ENCODE peak calls at places on chromosomes 2 and 18, in four cellular contexts. P, Z, W and T are unnamed samples.

GRCh38 chr2:179936654-179937053 is 70.4 kb downstream of the CWC22 start:
- DNase-seq in P (peak), Z (peak), W (peak), T (peak)

GRCh38 chr2:133568172-133568571 is at the start of gene NCKAP5:
- DNase-seq in P (no peak), Z (peak), W (no peak), T (peak)

GRCh38 chr18:26621161-26622026 is 73.0 kb upstream of the KCTD1 start:
- DNase-seq in P (peak), Z (peak), W (peak), T (peak)

GRCh38 chr18:56727399-56727798 is 76.2 kb downstream of the WDR7 start:
- DNase-seq in P (no peak), Z (no peak), W (no peak), T (no peak)

GRCh38 chr2:187148059-187148714 is 299.2 kb upstream of the ZSWIM2 start:
- DNase-seq in P (no peak), Z (no peak), W (no peak), T (no peak)

GRCh38 chr18:12041561-12041960 is 52.1 kb upstream of the ANKRD62 start:
- DNase-seq in P (no peak), Z (peak), W (no peak), T (peak)

GRCh38 chr2:212032536-212033219 is 505.9 kb downstream of the ERBB4 start:
- DNase-seq in P (no peak), Z (peak), W (no peak), T (no peak)

GRCh38 chr2:222835142-222835822 is 25.6 kb upstream of the ACSL3 start:
- DNase-seq in P (no peak), Z (no peak), W (no peak), T (no peak)

GRCh38 chr2:111134082-111134481 is 13.4 kb downstream of the BCL2L11 start:
- DNase-seq in P (no peak), Z (no peak), W (no peak), T (no peak)

GRCh38 chr2:42569883-42570282 is 1.5 kb downstream of the MTA3 start:
- DNase-seq in P (peak), Z (peak), W (peak), T (no peak)

GRCh38 chr2:150878347-150878746 is 383.3 kb downstream of the RBM43 start:
- DNase-seq in P (no peak), Z (peak), W (no peak), T (peak)

GRCh38 chr18:3067213-3068118 is 54.5 kb upstream of the LPIN2 start:
- DNase-seq in P (no peak), Z (no peak), W (peak), T (no peak)

GRCh38 chr2:28375236-28375635 is 17.4 kb upstream of the FOSL2 start:
- DNase-seq in P (no peak), Z (no peak), W (no peak), T (no peak)

GRCh38 chr18:45084207-45084606 is 403.5 kb downstream of the SETBP1 start:
- DNase-seq in P (no peak), Z (no peak), W (no peak), T (no peak)

GRCh38 chr2:2847131-2847740 is 516.2 kb upstream of the MYT1L start:
- DNase-seq in P (peak), Z (no peak), W (no peak), T (no peak)

GRCh38 chr2:98832172-98832571 is 101.2 kb upstream of the MGAT4A start:
- DNase-seq in P (no peak), Z (no peak), W (no peak), T (no peak)

GRCh38 chr18:50119363-50119762 is 75.6 kb downstream of the MYO5B start:
- DNase-seq in P (no peak), Z (no peak), W (no peak), T (no peak)

GRCh38 chr2:55595536-55595935 is 21.9 kb downstream of the PPP4R3B start:
- DNase-seq in P (no peak), Z (peak), W (no peak), T (no peak)

GRCh38 chr2:219713110-219713509 is 85.7 kb downstream of the SLC4A3 start:
- DNase-seq in P (peak), Z (peak), W (peak), T (no peak)

GRCh38 chr18:79353238-79353637 is 42.5 kb upstream of the NFATC1 start:
- DNase-seq in P (peak), Z (no peak), W (no peak), T (no peak)

GRCh38 chr18:13217466-13217961 is 1.0 kb upstream of the LDLRAD4 start:
- DNase-seq in P (peak), Z (peak), W (no peak), T (peak)

GRCh38 chr2:176079285-176079830 is 4.4 kb downstream of the EVX2 start:
- DNase-seq in P (peak), Z (no peak), W (no peak), T (no peak)
- H3K4me3 ChIP-seq in P (peak), Z (no peak), W (no peak), T (peak)

GRCh38 chr2:207078186-207078798 is 87.5 kb downstream of the KLF7 start:
- DNase-seq in P (no peak), Z (no peak), W (no peak), T (no peak)

GRCh38 chr2:207075456-207075855 is 90.3 kb downstream of the KLF7 start:
- DNase-seq in P (no peak), Z (no peak), W (no peak), T (no peak)

GRCh38 chr2:207072579-207072978 is 93.2 kb downstream of the KLF7 start:
- DNase-seq in P (no peak), Z (no peak), W (no peak), T (no peak)

GRCh38 chr2:207071820-207072219 is 93.9 kb downstream of the KLF7 start:
- DNase-seq in P (no peak), Z (no peak), W (no peak), T (no peak)

GRCh38 chr2:207073791-207074678 is 91.7 kb downstream of the KLF7 start:
- DNase-seq in P (no peak), Z (peak), W (no peak), T (no peak)
- H3K4me3 ChIP-seq in P (no peak), Z (no peak), W (no peak), T (no peak)

GRCh38 chr18:65754121-65754520 is 3.3 kb downstream of the CDH7 start:
- DNase-seq in P (no peak), Z (no peak), W (no peak), T (peak)
- H3K4me3 ChIP-seq in P (no peak), Z (no peak), W (no peak), T (no peak)

DNA sequence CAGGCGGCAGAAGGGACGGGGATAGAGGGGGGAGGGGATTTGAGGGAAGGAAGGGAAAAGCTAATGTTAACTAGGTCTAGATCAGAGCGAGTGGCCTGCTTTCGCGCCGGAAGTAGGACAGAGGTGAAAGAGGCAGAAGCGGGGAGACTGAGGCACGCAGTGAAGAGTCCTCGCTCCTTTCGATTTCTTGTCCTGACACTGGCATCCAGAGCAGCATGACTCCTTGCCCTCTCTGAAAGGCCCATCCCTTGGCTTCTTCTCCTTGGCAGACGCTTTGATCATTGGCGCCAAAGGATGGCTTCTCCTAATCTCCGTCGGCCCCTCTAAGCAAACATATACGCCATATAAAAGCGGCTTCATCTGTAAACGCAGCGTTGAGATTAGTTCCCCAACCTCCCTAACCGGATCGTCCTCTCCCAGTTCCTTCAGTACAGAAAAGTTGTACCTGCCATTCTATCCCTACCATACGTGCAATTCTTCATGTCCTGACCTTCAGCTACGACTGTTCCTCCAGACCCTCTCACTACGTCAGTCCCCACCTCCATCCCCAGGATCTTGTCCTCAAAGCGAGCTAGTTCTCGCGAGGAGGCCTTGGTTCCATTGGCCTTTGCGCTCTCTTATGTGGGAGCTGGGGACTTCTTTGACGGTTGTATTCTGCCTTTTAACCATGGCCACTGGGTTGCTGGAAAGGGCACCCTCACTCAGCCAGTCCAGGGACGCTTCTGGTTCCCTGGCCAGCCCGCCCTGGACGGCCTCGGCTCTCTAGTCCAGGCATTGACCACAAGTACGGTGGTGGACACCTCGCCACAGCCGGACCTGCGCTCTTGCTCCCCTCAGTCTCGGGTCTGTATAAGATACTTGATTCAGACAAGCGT is 857 bp upstream of the NEUROD1 start:
- DNase-seq in P (no peak), Z (no peak), W (no peak), T (no peak)
- H3K4me3 ChIP-seq in P (peak), Z (no peak), W (no peak), T (peak)

DNA sequence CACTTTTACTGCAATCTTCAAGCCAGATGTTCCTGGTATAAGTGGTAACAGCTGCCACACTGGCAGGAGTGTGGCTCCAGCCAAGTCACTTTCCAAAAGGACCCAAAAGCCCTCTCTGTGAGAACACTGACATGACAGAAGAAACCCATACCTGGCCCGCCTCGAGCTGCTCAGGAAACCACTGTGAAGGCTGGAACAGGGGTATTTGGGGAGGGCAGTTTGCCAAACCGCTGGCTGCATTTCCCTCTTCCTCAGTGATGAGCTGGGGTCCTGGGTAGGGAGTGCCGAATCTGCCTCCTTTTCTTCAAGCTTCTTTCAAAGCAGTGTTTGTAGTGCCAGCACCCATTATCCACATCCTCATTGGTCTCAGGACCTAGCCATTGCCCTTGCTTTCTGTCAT is 10.3 kb upstream of the OSR1 start:
- DNase-seq in P (no peak), Z (no peak), W (no peak), T (no peak)
- H3K4me3 ChIP-seq in P (no peak), Z (no peak), W (no peak), T (no peak)

GRCh38 chr2:170782673-170783072 is 12.5 kb downstream of the ERICH2 start:
- DNase-seq in P (no peak), Z (no peak), W (no peak), T (no peak)
- H3K4me3 ChIP-seq in P (no peak), Z (no peak), W (no peak), T (no peak)

DNA sequence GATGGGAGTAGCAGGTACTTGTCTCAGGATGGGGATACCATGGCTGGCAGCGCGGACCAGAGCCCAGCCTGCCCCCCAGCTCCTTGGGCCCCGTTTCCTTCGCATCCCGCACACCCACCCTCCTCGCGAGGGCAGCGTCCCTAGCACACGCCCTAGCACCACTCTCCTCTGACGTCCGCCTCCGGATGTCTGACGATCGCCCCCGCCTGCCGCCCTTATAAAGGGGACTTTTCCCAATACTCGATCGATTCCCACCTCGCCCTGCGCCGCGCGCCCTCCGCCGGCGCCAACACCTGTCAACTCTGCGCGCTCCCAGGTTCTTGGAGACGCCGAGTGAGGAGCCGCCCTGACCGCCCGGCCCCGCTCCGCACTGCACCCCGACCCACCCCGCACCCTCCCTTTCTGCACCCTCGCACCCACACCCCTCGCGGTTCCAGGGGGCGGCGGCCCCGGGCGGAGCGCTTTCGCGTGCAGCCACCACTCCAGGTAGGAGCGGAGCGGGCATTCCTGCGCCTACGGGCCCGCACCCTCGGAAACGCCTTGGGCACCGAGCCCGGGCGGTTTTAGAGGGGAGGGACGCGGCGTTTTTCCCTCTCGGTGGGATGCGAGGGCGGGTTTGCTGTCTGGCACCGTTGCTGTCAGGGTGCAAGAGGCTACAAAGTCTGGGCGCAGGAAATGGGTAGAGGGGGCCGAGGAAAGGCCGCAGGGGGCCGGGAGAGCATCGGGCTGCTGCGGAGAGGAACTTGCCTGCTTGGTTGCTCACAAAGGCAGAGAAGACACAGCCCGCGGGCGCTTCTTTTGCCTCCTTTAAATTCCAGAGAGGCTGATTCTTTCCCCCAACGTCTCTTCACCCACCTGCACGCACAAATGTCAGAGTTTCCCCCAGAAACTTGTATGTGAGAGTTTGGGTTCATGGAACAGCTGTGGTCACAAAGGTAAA is at the start of gene SLC5A7:
- DNase-seq in P (peak), Z (no peak), W (no peak), T (no peak)
- H3K4me3 ChIP-seq in P (no peak), Z (no peak), W (no peak), T (no peak)

GRCh38 chr18:48939368-48940097 is 11.2 kb downstream of the SMAD7 start:
- DNase-seq in P (no peak), Z (no peak), W (no peak), T (peak)
- H3K4me3 ChIP-seq in P (peak), Z (peak), W (no peak), T (peak)

GRCh38 chr2:24179683-24180082 is 4.8 kb downstream of the FAM228A start:
- DNase-seq in P (no peak), Z (no peak), W (no peak), T (no peak)

GRCh38 chr2:24175631-24176030 is 778 bp downstream of the FAM228A start:
- DNase-seq in P (peak), Z (no peak), W (no peak), T (peak)

GRCh38 chr2:24181849-24182248 is 7.0 kb downstream of the FAM228A start:
- DNase-seq in P (no peak), Z (no peak), W (no peak), T (no peak)

GRCh38 chr2:24174851-24175277 is at the start of gene FAM228A:
- DNase-seq in P (peak), Z (no peak), W (no peak), T (no peak)

DNA sequence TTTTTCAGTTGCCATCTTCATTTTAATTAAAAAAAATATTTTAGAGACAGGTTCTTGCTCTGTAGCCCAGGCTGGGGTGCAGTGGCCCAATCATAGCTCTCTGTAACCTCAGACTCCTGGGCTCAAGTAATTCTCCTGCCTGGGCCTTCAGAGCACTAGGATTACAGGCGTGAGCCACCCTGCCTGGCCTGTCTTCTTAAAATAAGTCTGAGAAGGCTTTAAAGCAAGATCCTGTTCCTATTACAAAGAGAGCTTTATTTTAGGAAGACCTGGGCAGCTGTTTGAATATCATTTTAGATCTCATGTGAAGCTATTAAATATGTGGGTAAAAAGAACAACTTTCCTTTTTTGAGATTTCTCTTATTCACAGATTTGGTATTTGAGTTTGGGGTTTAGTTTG is 1.5 kb downstream of the FAM228A start:
- DNase-seq in P (no peak), Z (no peak), W (no peak), T (no peak)
- H3K4me3 ChIP-seq in P (no peak), Z (no peak), W (no peak), T (no peak)

DNA sequence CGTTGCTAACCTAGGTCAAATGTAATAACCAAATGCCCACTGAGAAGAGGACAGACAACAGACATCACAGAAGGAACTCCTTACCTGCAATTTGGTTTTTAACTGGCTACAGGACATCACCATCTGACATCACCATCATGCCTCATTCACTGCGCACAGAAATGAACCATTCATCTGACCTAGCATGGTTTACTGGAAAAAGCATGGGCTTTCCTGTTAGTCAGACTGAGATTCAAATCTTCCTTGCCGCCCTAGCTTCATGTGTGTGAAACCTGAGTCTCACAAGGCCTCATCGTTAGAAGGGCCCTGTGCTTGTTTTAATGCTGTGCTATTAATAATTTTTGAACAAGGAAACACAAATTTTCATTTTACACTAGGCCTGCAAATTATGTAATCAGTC is 1.1 kb upstream of the HIBCH start:
- DNase-seq in P (no peak), Z (no peak), W (no peak), T (no peak)
- H3K4me3 ChIP-seq in P (no peak), Z (no peak), W (peak), T (no peak)